ENCODE peak calls at places on chromosomes 2 and 18, in four cellular contexts. U is fibroblast of lung, T is spleen, W is tibial artery. L is an unnamed sample.

GRCh38 chr18:40867452-40867851 is 1087.6 kb upstream of the PIK3C3 start:
- DNase-seq in T (no peak), U (peak; percentile 82), W (no peak), L (no peak)

GRCh38 chr2:234075521-234075915 is 25.0 kb downstream of the SPP2 start:
- DNase-seq in W (no peak), T (no peak), U (no peak), L (no peak)

GRCh38 chr18:77822552-77823138 is 573.0 kb downstream of the GALR1 start:
- DNase-seq in W (no peak), T (peak; percentile 74), U (no peak), L (no peak)

GRCh38 chr2:96209011-96209728 is 543 bp upstream of the STARD7 start:
- DNase-seq in U (no peak), W (no peak), T (no peak), L (no peak)

GRCh38 chr2:109331864-109332848 is 203.2 kb downstream of the SH3RF3 start:
- DNase-seq in U (peak; percentile 87), T (peak; percentile 86), W (peak; percentile 87), L (peak; percentile 72)

GRCh38 chr2:89767581-89768435 is 1076.3 kb downstream of the RPIA start:
- DNase-seq in T (peak; percentile 73), U (no peak), W (no peak), L (peak; percentile 51)

GRCh38 chr18:22165049-22165602 is 4.3 kb upstream of the GATA6 start:
- DNase-seq in W (no peak), T (no peak), U (no peak), L (no peak)

GRCh38 chr2:1586251-1586945 is 157.9 kb downstream of the PXDN start:
- DNase-seq in U (no peak), W (no peak), T (peak; percentile 66), L (no peak)

GRCh38 chr2:241499146-241499965 is 9.0 kb downstream of the STK25 start:
- DNase-seq in U (no peak), W (no peak), T (peak; percentile 70), L (no peak)

GRCh38 chr2:201158111-201158929 is 24.6 kb upstream of the CASP10 start:
- DNase-seq in T (peak; percentile 91), W (peak; percentile 78), U (peak; percentile 86), L (no peak)
- TF ChIP-seq CTCF in T (peak; percentile 82), W (peak; percentile 37), U (peak; percentile 77), L (peak; percentile 62)

GRCh38 chr2:160825433-160825832 is 331.8 kb upstream of the RBMS1 start:
- DNase-seq in T (no peak), W (no peak), U (no peak), L (no peak)
- H3K9me3 ChIP-seq in T (peaks cover 54% of the 10 kb centered on the region), W (peaks cover 24% of the 10 kb centered on the region), U (no peaks in the 10 kb centered on the region), L (no peaks in the 10 kb centered on the region)

DNA sequence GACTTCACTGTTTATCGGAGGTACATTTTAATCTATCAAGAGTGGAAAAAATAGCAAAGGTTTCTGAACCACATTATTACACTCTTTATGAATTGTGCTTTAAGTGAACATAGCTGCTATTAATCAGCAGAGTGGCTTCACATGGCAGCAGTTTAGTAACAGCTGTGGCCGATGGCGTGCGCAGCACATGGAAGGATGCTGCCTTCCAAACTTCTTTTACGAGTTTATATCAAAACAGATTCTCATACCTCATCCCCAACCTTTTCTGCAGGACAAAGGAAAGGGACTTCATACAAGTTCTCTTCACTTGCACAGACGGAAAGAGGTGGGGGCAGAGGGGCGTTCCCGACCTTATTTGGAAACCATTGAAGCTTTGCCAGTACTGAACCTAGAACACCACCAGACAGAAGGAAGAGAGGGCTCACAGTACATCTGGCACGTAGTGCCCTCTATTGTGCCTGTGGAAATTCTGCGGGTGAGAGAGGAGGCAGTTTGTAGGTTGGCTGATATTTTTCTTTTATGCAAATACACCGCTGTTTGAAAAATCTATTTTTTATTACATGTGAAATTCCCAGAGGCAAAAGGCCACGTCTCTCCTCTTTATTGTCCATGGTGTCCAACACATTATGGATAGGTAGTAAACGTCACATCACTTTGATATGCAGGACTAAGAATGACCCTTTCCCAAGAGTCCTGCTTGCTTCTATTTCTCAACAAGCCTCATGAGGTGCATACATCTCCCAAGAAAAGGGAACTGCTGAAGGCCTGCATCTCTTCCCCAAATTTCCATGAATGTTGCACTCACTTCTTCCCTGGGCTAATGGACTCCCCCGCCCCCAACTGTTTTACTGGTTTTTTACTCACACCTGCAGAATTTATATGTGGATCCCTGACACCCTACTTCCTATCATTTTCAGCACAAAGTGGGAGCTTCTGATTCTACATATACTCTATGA is 31.4 kb downstream of the COLEC12 start:
- DNase-seq in T (no peak), W (no peak), U (no peak), L (no peak)
- TF ChIP-seq CTCF in T (no peak), W (no peak), U (no peak), L (no peak)

GRCh38 chr18:79935499-79935898 is 16.0 kb downstream of the SLC66A2 start:
- DNase-seq in T (no peak), W (peak; percentile 23), U (no peak), L (peak; percentile 21)

GRCh38 chr18:79934311-79935097 is 16.9 kb downstream of the SLC66A2 start:
- DNase-seq in U (no peak), T (peak; percentile 51), W (peak; percentile 28), L (no peak)

GRCh38 chr18:79932907-79933306 is 18.5 kb downstream of the SLC66A2 start:
- DNase-seq in W (no peak), T (no peak), U (no peak), L (no peak)

GRCh38 chr18:79935098-79935480 is 16.4 kb downstream of the SLC66A2 start:
- DNase-seq in U (no peak), T (no peak), W (peak; percentile 41), L (no peak)

GRCh38 chr18:79933765-79934164 is 17.7 kb downstream of the SLC66A2 start:
- DNase-seq in W (peak; percentile 15), U (no peak), T (peak; percentile 37), L (no peak)
- H3K9me3 ChIP-seq in W (peaks cover 34% of the 10 kb centered on the region), U (no peaks in the 10 kb centered on the region), T (peaks cover 83% of the 10 kb centered on the region), L (no peaks in the 10 kb centered on the region)

GRCh38 chr18:33440384-33441043 is at the start of gene CCDC178:
- DNase-seq in U (peak; percentile 36), T (peak; percentile 56), W (no peak), L (no peak)
- TF ChIP-seq CTCF in U (no peak), T (no peak), W (no peak), L (no peak)

DNA sequence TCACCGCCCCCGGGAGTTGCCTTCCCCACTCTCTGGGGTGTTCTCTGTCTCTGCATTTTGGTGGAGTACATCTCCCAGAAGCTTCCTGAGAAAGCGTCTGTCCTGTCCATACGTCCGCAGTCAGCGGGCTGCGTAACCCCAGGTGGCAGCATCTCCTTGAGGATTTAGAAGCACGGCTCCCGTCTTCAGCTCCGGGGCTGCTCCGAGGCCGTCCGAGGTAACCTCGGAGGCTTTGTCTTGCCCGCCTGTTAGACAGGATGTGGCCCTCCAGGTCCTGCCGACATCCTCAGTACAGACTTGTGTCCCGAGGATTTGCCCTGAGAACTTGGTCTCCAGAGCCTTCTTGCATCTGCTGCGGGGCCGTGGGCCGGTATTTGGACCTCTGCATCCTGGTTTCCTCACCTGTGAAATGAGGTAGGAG is 58.4 kb downstream of the CTDP1 start:
- DNase-seq in T (peak; percentile 60), W (peak; percentile 54), U (no peak), L (peak; percentile 34)
- H3K9me3 ChIP-seq in T (peaks cover 22% of the 10 kb centered on the region), W (no peaks in the 10 kb centered on the region), U (peaks cover 2% of the 10 kb centered on the region), L (no peaks in the 10 kb centered on the region)

GRCh38 chr2:57869763-57870344 is 176.8 kb upstream of the VRK2 start:
- DNase-seq in W (no peak), U (no peak), T (no peak), L (no peak)
- TF ChIP-seq CTCF in W (no peak), U (no peak), T (no peak), L (no peak)

DNA sequence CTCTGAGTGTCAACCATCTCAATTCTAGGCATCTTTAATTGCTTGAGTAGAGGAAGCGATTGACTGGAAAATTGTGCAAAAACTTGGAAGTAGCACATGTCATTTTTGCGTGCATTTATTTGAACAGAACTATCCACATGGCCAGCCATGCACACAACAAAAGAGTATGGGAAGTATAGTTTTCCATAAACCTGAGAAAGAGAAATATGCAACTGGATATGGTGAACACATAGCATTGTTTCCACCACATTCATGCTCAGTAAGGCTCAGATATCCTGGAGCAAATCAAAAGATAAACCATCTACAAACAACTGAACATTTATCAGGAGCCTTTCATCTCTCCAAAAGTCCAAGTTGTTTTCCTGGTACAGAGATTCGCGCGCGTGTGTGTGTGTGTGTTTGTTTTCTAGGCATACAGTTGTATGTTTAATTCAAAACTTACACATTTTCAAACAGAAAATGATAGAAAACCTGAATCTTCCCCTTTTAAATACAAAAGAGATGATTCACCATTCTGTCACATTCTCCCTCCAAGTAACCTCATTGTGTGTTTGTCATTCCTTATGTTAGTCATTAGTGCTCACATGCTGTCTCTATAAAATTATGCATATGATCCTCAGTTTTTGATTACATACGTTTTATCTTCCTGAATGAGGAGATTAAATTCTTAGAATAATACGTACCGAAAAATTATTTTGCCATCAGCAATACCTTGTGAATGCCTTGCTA is 780.4 kb upstream of the NRXN1 start:
- DNase-seq in W (no peak), U (peak; percentile 39), T (no peak), L (no peak)
- H3K9me3 ChIP-seq in W (no peaks in the 10 kb centered on the region), U (no peaks in the 10 kb centered on the region), T (no peaks in the 10 kb centered on the region), L (no peaks in the 10 kb centered on the region)

L was measured in Peyer's patch.